ENCODE peak calls at places on chromosomes 5 and 9, in eight cellular contexts. Y, Q, C, P, M, O, L and N are unnamed samples.

GRCh38 chr9:1951446-1951845 is 63.7 kb upstream of the SMARCA2 start:
- DNase-seq in Y (no peak), Q (no peak), C (no peak), P (no peak), M (no peak), O (no peak), L (no peak), N (no peak)

GRCh38 chr9:95103385-95104087 is 214.0 kb downstream of the FANCC start:
- DNase-seq in Y (no peak), Q (no peak), C (peak), P (no peak), M (no peak), O (no peak), L (no peak), N (no peak)

GRCh38 chr5:4947899-4948556 is 192.1 kb upstream of the ADAMTS16 start:
- DNase-seq in Y (no peak), Q (no peak), C (no peak), P (no peak), M (no peak), O (no peak), L (no peak), N (no peak)

GRCh38 chr9:120412425-120412951 is 167.5 kb downstream of the CDK5RAP2 start:
- DNase-seq in Y (no peak), Q (no peak), C (no peak), P (no peak), M (no peak), O (no peak), L (no peak), N (no peak)

GRCh38 chr5:148956632-148957385 is 106.1 kb downstream of the SH3TC2 start:
- DNase-seq in Y (no peak), Q (no peak), C (peak), P (no peak), M (no peak), O (no peak), L (no peak), N (no peak)

GRCh38 chr9:98314381-98315066 is 59.1 kb upstream of the TBC1D2 start:
- DNase-seq in Y (no peak), Q (no peak), C (no peak), P (no peak), M (no peak), O (peak), L (no peak), N (no peak)

GRCh38 chr5:81852277-81853004 is 101.5 kb upstream of the SSBP2 start:
- DNase-seq in Y (no peak), Q (no peak), C (no peak), P (no peak), M (peak), O (no peak), L (peak), N (no peak)

GRCh38 chr9:126623314-126623666 is 9.6 kb downstream of the LMX1B start:
- DNase-seq in Y (no peak), Q (no peak), C (no peak), P (no peak), M (no peak), O (no peak), L (no peak), N (no peak)

GRCh38 chr9:91089405-91090131 is 272.1 kb downstream of the AUH start:
- DNase-seq in Y (peak), Q (no peak), C (peak), P (peak), M (peak), O (peak), L (peak), N (no peak)

GRCh38 chr5:74401566-74402320 is 238.8 kb downstream of the ENC1 start:
- DNase-seq in Y (no peak), Q (no peak), C (no peak), P (no peak), M (no peak), O (no peak), L (no peak), N (no peak)

GRCh38 chr9:12859704-12860251 is 85.0 kb downstream of the LURAP1L start:
- DNase-seq in Y (peak), Q (no peak), C (no peak), P (no peak), M (no peak), O (peak), L (no peak), N (no peak)

GRCh38 chr5:1421521-1422341 is 23.5 kb downstream of the SLC6A3 start:
- DNase-seq in Y (no peak), Q (no peak), C (no peak), P (no peak), M (no peak), O (no peak), L (no peak), N (no peak)